ENCODE peak calls at places on chromosomes 7 and 10, in eight cellular contexts. S, F, X, W, D, J, E and Y are unnamed samples. For H3K9me3 and H3K4me1, the result is how much of the 10 kb centered on the place peaks cover.

GRCh38 chr7:84532196-84532595 is 337.6 kb upstream of the SEMA3A start:
- DNase-seq in S (no peak), F (no peak), X (no peak), W (no peak), D (no peak), J (no peak), E (no peak), Y (no peak)

GRCh38 chr7:14457567-14458453 is 444.7 kb downstream of the DGKB start:
- DNase-seq in S (peak), F (peak), X (peak), W (peak), D (peak), J (peak), E (peak), Y (peak)

GRCh38 chr7:135620980-135621850 is 41.1 kb upstream of the STMP1 start:
- DNase-seq in S (peak), F (no peak), X (peak), W (peak), D (no peak), J (peak), E (peak), Y (peak)

GRCh38 chr10:7856685-7857084 is 38.4 kb downstream of the TAF3 start:
- DNase-seq in S (no peak), F (no peak), X (peak), W (no peak), D (no peak), J (peak), E (no peak), Y (no peak)

GRCh38 chr7:46658281-46658680 is 737.2 kb upstream of the IGFBP3 start:
- DNase-seq in S (no peak), F (no peak), X (peak), W (no peak), D (no peak), J (no peak), E (peak), Y (no peak)

GRCh38 chr7:84452618-84453017 is 258.0 kb upstream of the SEMA3A start:
- DNase-seq in S (no peak), F (no peak), X (no peak), W (no peak), D (no peak), J (no peak), E (no peak), Y (no peak)

GRCh38 chr10:93445097-93445960 is 36.8 kb downstream of the MYOF start:
- DNase-seq in S (peak), F (peak), X (peak), W (peak), D (peak), J (peak), E (peak), Y (peak)

GRCh38 chr10:77005901-77006300 is 631.7 kb downstream of the KCNMA1 start:
- DNase-seq in S (no peak), F (no peak), X (no peak), W (no peak), D (no peak), J (no peak), E (no peak), Y (no peak)

GRCh38 chr10:110214380-110214826 is 7.0 kb downstream of the MXI1 start:
- DNase-seq in S (no peak), F (no peak), X (peak), W (no peak), D (no peak), J (peak), E (no peak), Y (no peak)

GRCh38 chr7:50208335-50208982 is 96.1 kb upstream of the IKZF1 start:
- DNase-seq in S (no peak), F (no peak), X (no peak), W (no peak), D (no peak), J (no peak), E (no peak), Y (no peak)

GRCh38 chr10:116697816-116698215 is 44.5 kb downstream of the HSPA12A start:
- DNase-seq in S (no peak), F (no peak), X (no peak), W (no peak), D (no peak), J (no peak), E (no peak), Y (no peak)

GRCh38 chr10:67978749-67979148 is 94.3 kb downstream of the SIRT1 start:
- DNase-seq in S (no peak), F (no peak), X (peak), W (peak), D (no peak), J (no peak), E (peak), Y (peak)

GRCh38 chr10:10361486-10361885 is 656.2 kb upstream of the CELF2 start:
- DNase-seq in S (no peak), F (no peak), X (no peak), W (no peak), D (no peak), J (no peak), E (no peak), Y (no peak)

GRCh38 chr10:37775612-37776011 is 81.8 kb downstream of the ZNF248 start:
- DNase-seq in S (no peak), F (no peak), X (no peak), W (no peak), D (no peak), J (no peak), E (no peak), Y (no peak)

GRCh38 chr10:93680414-93681047 is 21.9 kb downstream of the FRA10AC1 start:
- DNase-seq in S (no peak), F (no peak), X (peak), W (peak), D (no peak), J (peak), E (peak), Y (peak)

GRCh38 chr7:31102973-31103850 is 51.1 kb downstream of the ADCYAP1R1 start:
- DNase-seq in S (no peak), F (peak), X (no peak), W (no peak), D (peak), J (no peak), E (no peak), Y (no peak)

GRCh38 chr10:7523656-7524055 is 112.8 kb upstream of the SFMBT2 start:
- DNase-seq in S (no peak), F (no peak), X (no peak), W (no peak), D (no peak), J (no peak), E (no peak), Y (no peak)

GRCh38 chr7:8303904-8304528 is 42.0 kb upstream of the ICA1 start:
- DNase-seq in S (no peak), F (no peak), X (no peak), W (no peak), D (no peak), J (no peak), E (no peak), Y (no peak)

GRCh38 chr7:145848691-145849090 is 267.9 kb upstream of the CNTNAP2 start:
- DNase-seq in S (no peak), F (no peak), X (no peak), W (no peak), D (no peak), J (no peak), E (no peak), Y (no peak)

GRCh38 chr7:145839814-145840213 is 276.8 kb upstream of the CNTNAP2 start:
- DNase-seq in S (no peak), F (no peak), X (no peak), W (no peak), D (no peak), J (no peak), E (no peak), Y (no peak)

GRCh38 chr7:145850636-145851035 is 266.0 kb upstream of the CNTNAP2 start:
- DNase-seq in S (no peak), F (no peak), X (no peak), W (no peak), D (no peak), J (no peak), E (no peak), Y (no peak)

DNA sequence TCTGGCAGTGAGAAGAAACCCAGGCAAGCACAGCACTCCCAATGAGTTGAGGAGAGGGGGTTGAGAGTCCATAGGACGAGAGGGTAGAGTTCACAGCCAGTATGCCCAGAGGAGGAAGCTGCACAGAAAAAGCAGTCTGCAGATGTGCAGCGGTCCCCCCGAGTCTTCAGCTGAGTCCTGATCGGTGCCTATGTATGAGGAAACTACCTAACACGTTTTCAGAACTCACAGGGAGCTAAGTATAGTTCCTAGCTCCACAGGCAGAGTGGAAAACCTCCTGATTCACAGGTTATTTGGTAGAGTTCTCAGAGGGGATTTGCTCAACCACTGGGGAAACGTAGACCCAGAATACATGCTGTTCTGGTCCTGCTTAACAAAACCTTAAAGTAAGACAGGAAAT is 271.3 kb upstream of the CNTNAP2 start:
- DNase-seq in S (no peak), F (no peak), X (no peak), W (no peak), D (no peak), J (no peak), E (no peak), Y (peak)
- H3K9me3 ChIP-seq in S (under half), F (under half), X (under half), W (under half), D (under half), J (under half), E (under half), Y (under half)

GRCh38 chr10:3239920-3240909 is 67.6 kb upstream of the PITRM1 start:
- DNase-seq in S (peak), F (no peak), X (no peak), W (no peak), D (no peak), J (no peak), E (no peak), Y (no peak)
- TF ChIP-seq CTCF in S (no peak), F (no peak), X (no peak), W (no peak), D (no peak), J (no peak), E (no peak), Y (no peak)

DNA sequence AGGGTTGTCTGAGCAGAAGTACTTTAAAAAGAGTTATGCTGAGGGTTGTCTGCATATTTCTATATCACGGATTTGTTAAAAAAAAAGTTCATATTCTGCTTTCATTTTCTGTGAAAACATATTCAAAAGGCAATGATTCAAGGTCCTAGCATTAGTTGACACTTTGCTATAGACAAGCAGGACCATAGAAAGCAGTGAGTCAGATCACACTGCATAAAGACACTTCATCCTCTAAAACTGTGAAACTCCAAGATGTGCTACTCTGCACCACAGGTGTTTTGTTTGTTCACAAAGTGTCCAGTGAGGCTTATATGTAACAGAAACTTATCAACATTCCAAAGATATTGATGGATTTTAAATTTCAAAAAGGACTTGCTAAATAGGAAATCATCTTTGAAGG is 47.0 kb downstream of the SPAM1 start:
- DNase-seq in S (no peak), F (no peak), X (no peak), W (no peak), D (no peak), J (no peak), E (no peak), Y (no peak)
- H3K4me1 ChIP-seq in S (under half), F (under half), X (under half), W (under half), D (under half), J (under half), E (under half), Y (under half)

GRCh38 chr7:158475679-158476052 is 112.0 kb downstream of the PTPRN2 start:
- DNase-seq in S (no peak), F (no peak), X (no peak), W (no peak), D (no peak), J (no peak), E (no peak), Y (no peak)
- H3K9me3 ChIP-seq in S (under half), F (under half), X (under half), W (under half), D (under half), J (half or more), E (under half), Y (under half)

DNA sequence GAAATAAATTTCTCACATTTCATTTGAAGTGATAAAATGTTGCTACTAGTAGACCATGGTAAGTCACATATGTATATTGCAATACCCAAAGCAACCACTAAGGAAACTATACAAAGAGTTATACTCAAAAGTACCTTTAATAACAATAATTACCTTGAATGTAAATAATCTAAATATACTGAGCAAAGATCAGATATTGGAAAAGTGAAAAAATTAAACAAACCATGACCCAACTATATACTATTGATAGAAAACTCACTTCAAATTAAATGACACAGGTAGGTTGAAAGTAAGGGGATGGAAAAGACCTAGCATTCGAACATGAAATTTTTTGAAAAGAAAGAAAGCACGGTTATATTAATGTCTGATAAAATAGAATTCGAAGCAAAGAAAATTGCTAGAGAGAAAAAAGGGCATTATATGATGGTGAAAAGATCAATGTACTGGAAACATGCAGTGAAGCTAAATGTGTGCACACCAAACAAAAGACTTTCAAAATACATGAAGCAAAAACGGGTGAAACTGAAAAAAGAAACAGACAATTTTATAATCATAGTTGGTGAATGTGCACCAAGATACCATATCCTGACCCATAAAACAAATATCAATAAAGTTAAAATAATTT is 29.1 kb downstream of the TFPI2 start:
- DNase-seq in S (no peak), F (no peak), X (no peak), W (no peak), D (no peak), J (no peak), E (no peak), Y (no peak)
- TF ChIP-seq CTCF in S (no peak), F (peak), X (no peak), W (peak), D (no peak), J (peak), E (no peak), Y (peak)